ENCODE peak calls at places on chromosomes 6 and 20, in nine cellular contexts. R, E, D, Y, Z, K, A, N and F are unnamed samples.

GRCh38 chr6:38603966-38604365 is 35.8 kb downstream of the BTBD9 start:
- DNase-seq in R (peak; percentile 50), E (no peak), D (no peak), Y (no peak), Z (peak; percentile 53), K (no peak), A (no peak), N (no peak), F (no peak)

GRCh38 chr6:143449731-143450452 is 603 bp downstream of the ADAT2 start:
- DNase-seq in R (peak; percentile 23), E (peak; percentile 71), D (peak; percentile 51), Y (peak; percentile 30), Z (peak; percentile 26), K (peak; percentile 22), A (no peak), N (peak; percentile 26), F (no peak)

GRCh38 chr20:50517817-50518154 is 7.6 kb downstream of the PTPN1 start:
- DNase-seq in R (no peak), E (no peak), D (no peak), Y (no peak), Z (no peak), K (no peak), A (no peak), N (no peak), F (no peak)

GRCh38 chr6:23890543-23891227 is 235.3 kb upstream of the NRSN1 start:
- DNase-seq in R (no peak), E (no peak), D (peak; percentile 52), Y (no peak), Z (peak; percentile 9), K (peak; percentile 47), A (no peak), N (no peak), F (peak; percentile 44)

GRCh38 chr20:62947532-62948300 is 4.8 kb upstream of the SLC17A9 start:
- DNase-seq in R (no peak), E (no peak), D (no peak), Y (no peak), Z (no peak), K (no peak), A (no peak), N (no peak), F (no peak)

GRCh38 chr20:39853664-39854063 is 835.4 kb downstream of the MAFB start:
- DNase-seq in R (peak; percentile 82), E (no peak), D (peak; percentile 93), Y (peak; percentile 94), Z (peak; percentile 89), K (no peak), A (no peak), N (no peak), F (peak; percentile 59)

GRCh38 chr20:21505161-21505809 is 8.6 kb downstream of the NKX2-2 start:
- DNase-seq in R (peak; percentile 22), E (peak; percentile 45), D (peak; percentile 69), Y (peak; percentile 89), Z (no peak), K (peak; percentile 74), A (no peak), N (peak; percentile 54), F (peak; percentile 55)

GRCh38 chr6:49801525-49801924 is 14.4 kb upstream of the PGK2 start:
- DNase-seq in R (no peak), E (no peak), D (no peak), Y (no peak), Z (no peak), K (no peak), A (no peak), N (no peak), F (no peak)

GRCh38 chr20:49672109-49672681 is 41.5 kb downstream of the B4GALT5 start:
- DNase-seq in R (no peak), E (no peak), D (no peak), Y (no peak), Z (no peak), K (no peak), A (no peak), N (no peak), F (no peak)

GRCh38 chr6:41372526-41373366 is 37.3 kb downstream of the NCR2 start:
- DNase-seq in R (no peak), E (no peak), D (no peak), Y (peak; percentile 76), Z (no peak), K (no peak), A (no peak), N (no peak), F (no peak)

GRCh38 chr20:49399329-49399728 is 83.1 kb downstream of the KCNB1 start:
- DNase-seq in R (peak; percentile 5), E (no peak), D (peak; percentile 72), Y (no peak), Z (no peak), K (no peak), A (no peak), N (no peak), F (no peak)

GRCh38 chr20:11544029-11544678 is 373.5 kb upstream of the BTBD3 start:
- DNase-seq in R (peak; percentile 75), E (peak; percentile 74), D (peak; percentile 67), Y (peak; percentile 71), Z (peak; percentile 40), K (peak; percentile 94), A (no peak), N (peak; percentile 86), F (peak; percentile 79)

GRCh38 chr6:8017276-8017701 is 46.9 kb downstream of the BLOC1S5 start:
- DNase-seq in R (no peak), E (no peak), D (no peak), Y (no peak), Z (no peak), K (no peak), A (no peak), N (peak; percentile 43), F (no peak)

DNA sequence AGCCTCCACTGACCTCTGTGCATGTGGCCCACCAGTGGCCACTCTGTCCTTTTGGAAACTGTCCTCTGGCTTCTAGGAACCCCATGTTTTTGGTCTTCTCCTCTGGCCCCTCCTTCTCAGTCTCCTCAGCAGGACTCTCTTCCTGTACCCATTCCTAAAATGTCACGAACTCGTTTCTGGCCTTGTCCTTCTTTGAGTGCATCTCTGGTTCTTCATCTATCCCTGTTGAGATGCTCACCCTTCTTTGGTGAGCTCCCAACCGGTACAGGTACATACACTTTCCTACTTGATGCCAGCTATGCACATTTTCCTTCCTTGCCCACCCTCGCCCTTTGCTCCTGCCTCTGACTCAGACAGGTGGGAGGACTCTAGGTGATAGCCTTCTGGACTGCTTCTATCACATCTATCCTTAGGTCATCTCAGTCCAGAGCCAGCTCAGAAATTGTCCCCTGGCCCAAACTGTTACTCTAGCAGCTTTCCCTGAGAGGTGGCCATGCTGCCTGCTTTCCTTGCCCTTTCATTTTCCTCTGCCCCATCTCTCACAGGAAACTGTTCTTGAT is 14.8 kb upstream of the NNAT start:
- DNase-seq in R (no peak), E (no peak), D (no peak), Y (no peak), Z (no peak), K (no peak), A (no peak), N (no peak), F (no peak)
- H3K4me2 ChIP-seq in R (no peak overlapping the region), E (no peak overlapping the region), D (no peak overlapping the region), Y (peak overlapping the region; percentile 62), Z (no peak overlapping the region), K (no peak overlapping the region), A (no peak overlapping the region), N (no peak overlapping the region), F (no peak overlapping the region)

GRCh38 chr6:159977242-159978214 is 8.6 kb downstream of the IGF2R start:
- DNase-seq in R (peak; percentile 69), E (no peak), D (peak; percentile 51), Y (peak; percentile 19), Z (peak; percentile 73), K (no peak), A (no peak), N (no peak), F (no peak)
- H3K4me2 ChIP-seq in R (peak overlapping the region; percentile 3), E (no peak overlapping the region), D (no peak overlapping the region), Y (no peak overlapping the region), Z (peak overlapping the region; percentile 77), K (peak overlapping the region; percentile 82), A (peak overlapping the region; percentile 69), N (peak overlapping the region; percentile 96), F (no peak overlapping the region)

DNA sequence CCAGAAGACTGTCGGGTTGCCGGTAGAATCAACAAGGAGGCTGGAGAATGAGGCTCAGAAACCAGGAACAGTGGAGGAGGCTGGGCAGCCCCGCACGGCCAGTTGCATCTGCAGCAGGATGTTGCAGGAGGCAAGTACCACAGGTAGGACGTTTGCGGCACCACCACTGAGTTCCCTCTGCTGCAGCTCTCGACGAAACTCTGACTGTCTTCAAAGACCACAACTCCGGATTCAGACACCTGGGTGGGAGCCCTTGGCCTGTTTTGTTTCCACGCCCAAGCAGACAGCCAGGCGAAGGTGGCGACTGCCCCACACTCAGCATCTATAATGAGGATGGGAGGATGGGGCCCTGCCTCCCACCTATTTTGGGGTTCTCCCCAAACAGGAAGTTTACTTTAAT is 218.2 kb downstream of the ZDHHC14 start:
- DNase-seq in R (no peak), E (no peak), D (no peak), Y (no peak), Z (no peak), K (no peak), A (no peak), N (no peak), F (no peak)
- H3K4me2 ChIP-seq in R (no peak overlapping the region), E (no peak overlapping the region), D (no peak overlapping the region), Y (no peak overlapping the region), Z (no peak overlapping the region), K (no peak overlapping the region), A (no peak overlapping the region), N (no peak overlapping the region), F (no peak overlapping the region)

GRCh38 chr6:107763959-107764358 is 60.2 kb downstream of the SCML4 start:
- DNase-seq in R (peak; percentile 53), E (no peak), D (peak; percentile 60), Y (no peak), Z (peak; percentile 78), K (no peak), A (no peak), N (no peak), F (peak; percentile 24)

GRCh38 chr6:107768044-107768443 is 56.1 kb downstream of the SCML4 start:
- DNase-seq in R (no peak), E (no peak), D (no peak), Y (no peak), Z (no peak), K (no peak), A (no peak), N (no peak), F (no peak)

GRCh38 chr6:107764684-107765460 is 59.2 kb downstream of the SCML4 start:
- DNase-seq in R (no peak), E (no peak), D (no peak), Y (no peak), Z (no peak), K (no peak), A (no peak), N (no peak), F (no peak)

GRCh38 chr6:107769053-107769658 is 55.0 kb downstream of the SCML4 start:
- DNase-seq in R (no peak), E (no peak), D (no peak), Y (peak; percentile 18), Z (no peak), K (no peak), A (no peak), N (no peak), F (no peak)

DNA sequence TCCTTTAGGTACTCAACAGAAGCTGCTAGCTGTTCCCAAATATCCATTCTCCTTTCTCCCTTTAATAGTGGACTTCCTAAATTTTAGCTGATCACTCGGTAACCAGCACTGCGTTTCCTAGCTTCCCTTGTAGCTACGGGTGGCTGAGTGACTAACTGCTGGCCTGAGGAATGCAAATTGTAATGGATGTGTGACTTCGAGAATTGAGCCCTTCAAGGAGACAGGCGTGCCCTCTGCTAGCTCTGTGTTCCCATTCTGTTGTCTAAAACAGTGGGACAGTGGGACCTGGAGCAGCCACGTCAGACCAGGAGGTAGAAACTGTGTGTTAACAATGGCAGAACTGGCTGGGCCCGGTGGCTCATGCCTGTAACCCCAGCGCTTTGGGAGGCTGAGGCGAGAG is 56.5 kb downstream of the SCML4 start:
- DNase-seq in R (no peak), E (no peak), D (no peak), Y (peak; percentile 9), Z (no peak), K (no peak), A (no peak), N (no peak), F (no peak)
- H3K4me2 ChIP-seq in R (no peak overlapping the region), E (no peak overlapping the region), D (no peak overlapping the region), Y (no peak overlapping the region), Z (no peak overlapping the region), K (no peak overlapping the region), A (no peak overlapping the region), N (no peak overlapping the region), F (no peak overlapping the region)